ENCODE peak calls at places on chromosome 7, in eight cellular contexts. One of them, this sample, is unnamed.

GRCh38 chr7:63925626-63926460 is 72.8 kb upstream of the ZNF722 start:
- DNase-seq in mesenchymal stem cell: no peak
- DNase-seq in mesendoderm: no peak
- DNase-seq in body of pancreas: peak; percentile 96
- DNase-seq in ovary: peak; percentile 95
- DNase-seq in NT2/D1: peak; percentile 6
- DNase-seq in suprapubic skin: peak; percentile 88
- DNase-seq in mammary epithelial cell: peak; percentile 6
- DNase-seq in this sample: peak; percentile 96

GRCh38 chr7:50632561-50633413 is 67.6 kb upstream of the DDC start:
- DNase-seq in mesenchymal stem cell: peak; percentile 81
- DNase-seq in mesendoderm: peak; percentile 91
- DNase-seq in body of pancreas: peak; percentile 69
- DNase-seq in ovary: no peak
- DNase-seq in NT2/D1: peak; percentile 72
- DNase-seq in suprapubic skin: no peak
- DNase-seq in mammary epithelial cell: peak; percentile 70
- DNase-seq in this sample: peak; percentile 69

GRCh38 chr7:34849163-34849960 is 187.9 kb downstream of the DPY19L1 start:
- DNase-seq in mesenchymal stem cell: no peak
- DNase-seq in mesendoderm: no peak
- DNase-seq in body of pancreas: no peak
- DNase-seq in ovary: no peak
- DNase-seq in NT2/D1: no peak
- DNase-seq in suprapubic skin: no peak
- DNase-seq in mammary epithelial cell: peak; percentile 14
- DNase-seq in this sample: no peak

GRCh38 chr7:36075561-36075960 is 77.5 kb upstream of the EEPD1 start:
- DNase-seq in mesenchymal stem cell: no peak
- DNase-seq in mesendoderm: no peak
- DNase-seq in body of pancreas: no peak
- DNase-seq in ovary: no peak
- DNase-seq in NT2/D1: no peak
- DNase-seq in suprapubic skin: no peak
- DNase-seq in mammary epithelial cell: no peak
- DNase-seq in this sample: no peak

GRCh38 chr7:69643708-69644445 is 45.6 kb downstream of the AUTS2 start:
- DNase-seq in mesenchymal stem cell: no peak
- DNase-seq in mesendoderm: peak; percentile 83
- DNase-seq in body of pancreas: no peak
- DNase-seq in ovary: no peak
- DNase-seq in NT2/D1: no peak
- DNase-seq in suprapubic skin: no peak
- DNase-seq in mammary epithelial cell: no peak
- DNase-seq in this sample: peak; percentile 48

GRCh38 chr7:26180792-26181198 is 19.8 kb downstream of the HNRNPA2B1 start:
- DNase-seq in mesenchymal stem cell: no peak
- DNase-seq in mesendoderm: no peak
- DNase-seq in body of pancreas: peak; percentile 51
- DNase-seq in ovary: no peak
- DNase-seq in NT2/D1: no peak
- DNase-seq in suprapubic skin: no peak
- DNase-seq in mammary epithelial cell: no peak
- DNase-seq in this sample: no peak

GRCh38 chr7:80488851-80489370 is 23.0 kb downstream of the GNAT3 start:
- DNase-seq in mesenchymal stem cell: peak; percentile 24
- DNase-seq in mesendoderm: no peak
- DNase-seq in body of pancreas: no peak
- DNase-seq in ovary: no peak
- DNase-seq in NT2/D1: no peak
- DNase-seq in suprapubic skin: no peak
- DNase-seq in mammary epithelial cell: no peak
- DNase-seq in this sample: no peak

GRCh38 chr7:119935418-119936025 is 337.5 kb upstream of the KCND2 start:
- DNase-seq in mesenchymal stem cell: peak; percentile 62
- DNase-seq in mesendoderm: peak; percentile 40
- DNase-seq in body of pancreas: no peak
- DNase-seq in ovary: no peak
- DNase-seq in NT2/D1: peak; percentile 8
- DNase-seq in suprapubic skin: no peak
- DNase-seq in mammary epithelial cell: peak; percentile 2
- DNase-seq in this sample: peak; percentile 18

GRCh38 chr7:81618400-81619014 is 151.3 kb downstream of the HGF start:
- DNase-seq in mesenchymal stem cell: peak; percentile 97
- DNase-seq in mesendoderm: peak; percentile 70
- DNase-seq in body of pancreas: no peak
- DNase-seq in ovary: no peak
- DNase-seq in NT2/D1: no peak
- DNase-seq in suprapubic skin: no peak
- DNase-seq in mammary epithelial cell: peak; percentile 92
- DNase-seq in this sample: no peak

GRCh38 chr7:93298671-93299070 is 66.5 kb downstream of the VPS50 start:
- DNase-seq in mesenchymal stem cell: peak; percentile 20
- DNase-seq in mesendoderm: no peak
- DNase-seq in body of pancreas: no peak
- DNase-seq in ovary: no peak
- DNase-seq in NT2/D1: no peak
- DNase-seq in suprapubic skin: no peak
- DNase-seq in mammary epithelial cell: no peak
- DNase-seq in this sample: no peak

GRCh38 chr7:46478046-46478445 is 557.0 kb upstream of the IGFBP3 start:
- DNase-seq in mesenchymal stem cell: peak; percentile 83
- DNase-seq in mesendoderm: no peak
- DNase-seq in body of pancreas: no peak
- DNase-seq in ovary: no peak
- DNase-seq in NT2/D1: no peak
- DNase-seq in suprapubic skin: no peak
- DNase-seq in mammary epithelial cell: peak; percentile 67
- DNase-seq in this sample: no peak

GRCh38 chr7:104883248-104883717 is 130.7 kb upstream of the KMT2E start:
- DNase-seq in mesenchymal stem cell: peak; percentile 4
- DNase-seq in mesendoderm: no peak
- DNase-seq in body of pancreas: no peak
- DNase-seq in ovary: no peak
- DNase-seq in NT2/D1: no peak
- DNase-seq in suprapubic skin: no peak
- DNase-seq in mammary epithelial cell: no peak
- DNase-seq in this sample: no peak

GRCh38 chr7:98110249-98111022 is 3.8 kb downstream of the LMTK2 start:
- DNase-seq in mesenchymal stem cell: no peak
- DNase-seq in mesendoderm: peak; percentile 67
- DNase-seq in body of pancreas: peak; percentile 81
- DNase-seq in ovary: no peak
- DNase-seq in NT2/D1: peak; percentile 35
- DNase-seq in suprapubic skin: no peak
- DNase-seq in mammary epithelial cell: no peak
- DNase-seq in this sample: peak; percentile 83

GRCh38 chr7:27647052-27647451 is 15.6 kb downstream of the HIBADH start:
- DNase-seq in mesenchymal stem cell: peak; percentile 80
- DNase-seq in mesendoderm: no peak
- DNase-seq in body of pancreas: no peak
- DNase-seq in ovary: no peak
- DNase-seq in NT2/D1: no peak
- DNase-seq in suprapubic skin: no peak
- DNase-seq in mammary epithelial cell: peak; percentile 79
- DNase-seq in this sample: no peak

GRCh38 chr7:2120251-2120660 is 112.5 kb downstream of the MAD1L1 start:
- DNase-seq in mesenchymal stem cell: no peak
- DNase-seq in mesendoderm: no peak
- DNase-seq in body of pancreas: no peak
- DNase-seq in ovary: peak; percentile 53
- DNase-seq in NT2/D1: no peak
- DNase-seq in suprapubic skin: no peak
- DNase-seq in mammary epithelial cell: no peak
- DNase-seq in this sample: peak; percentile 27

GRCh38 chr7:27697861-27698430 is 35.3 kb upstream of the HIBADH start:
- DNase-seq in mesenchymal stem cell: peak; percentile 75
- DNase-seq in mesendoderm: no peak
- DNase-seq in body of pancreas: peak; percentile 10
- DNase-seq in ovary: no peak
- DNase-seq in NT2/D1: no peak
- DNase-seq in suprapubic skin: no peak
- DNase-seq in mammary epithelial cell: peak; percentile 41
- DNase-seq in this sample: peak; percentile 85

GRCh38 chr7:55469271-55469681 is 103.0 kb downstream of the VOPP1 start:
- DNase-seq in mesenchymal stem cell: no peak
- DNase-seq in mesendoderm: no peak
- DNase-seq in body of pancreas: no peak
- DNase-seq in ovary: no peak
- DNase-seq in NT2/D1: no peak
- DNase-seq in suprapubic skin: no peak
- DNase-seq in mammary epithelial cell: no peak
- DNase-seq in this sample: peak; percentile 19

GRCh38 chr7:89623018-89623672 is 531.1 kb upstream of the STEAP1 start:
- DNase-seq in mesenchymal stem cell: no peak
- DNase-seq in mesendoderm: peak; percentile 68
- DNase-seq in body of pancreas: peak; percentile 44
- DNase-seq in ovary: no peak
- DNase-seq in NT2/D1: peak; percentile 30
- DNase-seq in suprapubic skin: no peak
- DNase-seq in mammary epithelial cell: peak; percentile 35
- DNase-seq in this sample: no peak

GRCh38 chr7:22549667-22550513 is 49.9 kb upstream of the STEAP1B start:
- DNase-seq in mesenchymal stem cell: peak; percentile 16
- DNase-seq in mesendoderm: peak; percentile 90
- DNase-seq in body of pancreas: peak; percentile 81
- DNase-seq in ovary: no peak
- DNase-seq in NT2/D1: no peak
- DNase-seq in suprapubic skin: no peak
- DNase-seq in mammary epithelial cell: peak; percentile 26
- DNase-seq in this sample: no peak
- H3K4me3 ChIP-seq in mesenchymal stem cell: peak overlapping the region; percentile 75
- H3K4me3 ChIP-seq in mesendoderm: peak overlapping the region; percentile 49
- H3K4me3 ChIP-seq in body of pancreas: no peak overlapping the region
- H3K4me3 ChIP-seq in ovary: no peak overlapping the region
- H3K4me3 ChIP-seq in NT2/D1: peak overlapping the region; percentile 88
- H3K4me3 ChIP-seq in suprapubic skin: peak overlapping the region; percentile 35
- H3K4me3 ChIP-seq in mammary epithelial cell: peak overlapping the region; percentile 43
- H3K4me3 ChIP-seq in this sample: peak overlapping the region; percentile 8

DNA sequence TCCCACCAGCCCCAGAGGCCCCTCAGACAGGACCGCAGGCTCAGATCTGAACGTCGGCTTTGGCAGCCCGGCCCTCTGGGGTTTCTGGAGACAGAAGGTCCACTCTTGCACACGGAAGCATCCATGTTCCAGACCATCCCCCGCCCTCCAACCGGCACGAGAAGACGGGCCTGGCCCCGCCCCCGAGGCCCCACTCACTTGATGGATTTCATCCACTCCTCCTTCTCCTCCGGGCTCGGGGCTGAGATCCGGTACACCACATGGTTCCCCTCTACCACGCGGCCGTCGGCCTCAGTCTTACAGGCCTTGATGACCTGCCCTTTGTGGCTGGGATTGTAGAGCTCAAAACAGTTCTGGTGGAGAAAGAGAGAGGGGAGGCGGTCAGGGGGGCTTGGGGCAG is 107.3 kb downstream of the CYTH3 start:
- DNase-seq in mesenchymal stem cell: no peak
- DNase-seq in mesendoderm: no peak
- DNase-seq in body of pancreas: no peak
- DNase-seq in ovary: no peak
- DNase-seq in NT2/D1: no peak
- DNase-seq in suprapubic skin: no peak
- DNase-seq in mammary epithelial cell: no peak
- DNase-seq in this sample: no peak
- H3K4me1 ChIP-seq in mesenchymal stem cell: peaks cover 5% of the 10 kb centered on the region
- H3K4me1 ChIP-seq in mesendoderm: no peaks in the 10 kb centered on the region
- H3K4me1 ChIP-seq in body of pancreas: no peaks in the 10 kb centered on the region
- H3K4me1 ChIP-seq in ovary: no peaks in the 10 kb centered on the region
- H3K4me1 ChIP-seq in NT2/D1: peaks cover 17% of the 10 kb centered on the region
- H3K4me1 ChIP-seq in suprapubic skin: peaks cover 10% of the 10 kb centered on the region
- H3K4me1 ChIP-seq in mammary epithelial cell: no peaks in the 10 kb centered on the region
- H3K4me1 ChIP-seq in this sample: no peaks in the 10 kb centered on the region

GRCh38 chr7:151168787-151169162 is 1.3 kb upstream of the GBX1 start:
- DNase-seq in mesenchymal stem cell: no peak
- DNase-seq in mesendoderm: no peak
- DNase-seq in body of pancreas: no peak
- DNase-seq in ovary: no peak
- DNase-seq in NT2/D1: no peak
- DNase-seq in suprapubic skin: peak; percentile 61
- DNase-seq in mammary epithelial cell: no peak
- DNase-seq in this sample: no peak

GRCh38 chr7:151168022-151168786 is 710 bp upstream of the GBX1 start:
- DNase-seq in mesenchymal stem cell: no peak
- DNase-seq in mesendoderm: peak; percentile 60
- DNase-seq in body of pancreas: peak; percentile 59
- DNase-seq in ovary: no peak
- DNase-seq in NT2/D1: peak; percentile 23
- DNase-seq in suprapubic skin: no peak
- DNase-seq in mammary epithelial cell: no peak
- DNase-seq in this sample: peak; percentile 25

GRCh38 chr7:151167197-151167911 is at the start of gene GBX1:
- DNase-seq in mesenchymal stem cell: no peak
- DNase-seq in mesendoderm: no peak
- DNase-seq in body of pancreas: peak; percentile 34
- DNase-seq in ovary: no peak
- DNase-seq in NT2/D1: no peak
- DNase-seq in suprapubic skin: no peak
- DNase-seq in mammary epithelial cell: no peak
- DNase-seq in this sample: no peak

GRCh38 chr7:151161757-151162156 is 5.7 kb downstream of the GBX1 start:
- DNase-seq in mesenchymal stem cell: no peak
- DNase-seq in mesendoderm: no peak
- DNase-seq in body of pancreas: no peak
- DNase-seq in ovary: no peak
- DNase-seq in NT2/D1: no peak
- DNase-seq in suprapubic skin: no peak
- DNase-seq in mammary epithelial cell: no peak
- DNase-seq in this sample: no peak

GRCh38 chr7:151166629-151167196 is 781 bp downstream of the GBX1 start:
- DNase-seq in mesenchymal stem cell: no peak
- DNase-seq in mesendoderm: no peak
- DNase-seq in body of pancreas: no peak
- DNase-seq in ovary: no peak
- DNase-seq in NT2/D1: no peak
- DNase-seq in suprapubic skin: no peak
- DNase-seq in mammary epithelial cell: no peak
- DNase-seq in this sample: no peak
- H3K4me3 ChIP-seq in mesenchymal stem cell: no peak overlapping the region
- H3K4me3 ChIP-seq in mesendoderm: no peak overlapping the region
- H3K4me3 ChIP-seq in body of pancreas: peak overlapping the region; percentile 15
- H3K4me3 ChIP-seq in ovary: peak overlapping the region; percentile 24
- H3K4me3 ChIP-seq in NT2/D1: peak overlapping the region; percentile 39
- H3K4me3 ChIP-seq in suprapubic skin: peak overlapping the region; percentile 58
- H3K4me3 ChIP-seq in mammary epithelial cell: peak overlapping the region; percentile 16
- H3K4me3 ChIP-seq in this sample: peak overlapping the region; percentile 53

DNA sequence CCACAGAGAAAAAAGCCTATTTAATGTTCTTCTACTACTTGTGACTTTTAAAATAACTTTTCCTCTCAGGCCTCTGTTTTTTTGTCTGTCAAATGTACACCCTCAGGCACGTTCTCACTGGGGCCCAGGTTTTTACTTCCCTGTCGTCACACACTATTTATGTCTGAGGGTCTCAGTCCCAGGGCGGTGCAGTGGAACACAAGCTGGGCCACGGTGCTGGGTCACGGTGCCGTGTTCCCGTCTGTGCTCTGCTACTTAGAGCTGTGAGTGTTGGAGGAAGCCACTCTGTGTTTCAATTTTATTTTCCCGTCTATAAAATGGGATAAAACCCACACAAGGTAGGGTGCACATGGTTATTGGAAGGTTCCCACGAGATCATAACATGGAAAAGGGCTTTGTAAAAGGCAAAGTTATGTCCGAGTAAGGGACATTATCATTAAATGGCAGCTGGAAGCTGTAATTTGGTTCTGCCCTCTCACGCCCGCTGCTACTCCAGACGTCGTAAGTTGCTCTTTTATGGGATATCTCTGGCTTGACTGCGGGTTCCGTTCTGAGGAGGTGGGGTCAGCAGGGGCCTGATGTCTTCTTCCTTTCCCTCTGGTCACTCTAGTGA is 25.1 kb downstream of the ZNF775 start:
- DNase-seq in mesenchymal stem cell: no peak
- DNase-seq in mesendoderm: no peak
- DNase-seq in body of pancreas: no peak
- DNase-seq in ovary: peak; percentile 33
- DNase-seq in NT2/D1: no peak
- DNase-seq in suprapubic skin: peak; percentile 62
- DNase-seq in mammary epithelial cell: no peak
- DNase-seq in this sample: no peak
- H3K4me1 ChIP-seq in mesenchymal stem cell: peaks cover 43% of the 10 kb centered on the region
- H3K4me1 ChIP-seq in mesendoderm: peaks cover 22% of the 10 kb centered on the region
- H3K4me1 ChIP-seq in body of pancreas: peaks cover 58% of the 10 kb centered on the region
- H3K4me1 ChIP-seq in ovary: peaks cover 11% of the 10 kb centered on the region
- H3K4me1 ChIP-seq in NT2/D1: peaks cover 24% of the 10 kb centered on the region
- H3K4me1 ChIP-seq in suprapubic skin: peaks cover 38% of the 10 kb centered on the region
- H3K4me1 ChIP-seq in mammary epithelial cell: peaks cover 20% of the 10 kb centered on the region
- H3K4me1 ChIP-seq in this sample: peaks cover 11% of the 10 kb centered on the region

This sample was measured in small intestine.